ENCODE peak calls at places on chromosome 12, in eight cellular contexts. O is endothelial cell; P is Karpas-422; N is NCI-H1105; R is activated CD4-positive, alpha-beta T cell treated with anti-CD3 and anti-CD28 coated beads, Interleukin-2, amount 50 U/mL, for 24 hours; B is T-helper 1 cell; X is stimulated activated CD8-positive, alpha-beta memory T cell treated with anti-CD3 and anti-CD28 coated beads, Interleukin-2, amount 100 ng/mL, for 48 hours; G is A172. Q is an unnamed sample.

GRCh38 chr12:57389033-57389432 is 41.8 kb downstream of the R3HDM2 start:
- DNase-seq in P (no peak), X (no peak), N (no peak), B (no peak), R (no peak), G (peak; percentile 87), O (no peak), Q (no peak)

GRCh38 chr12:80553316-80553715 is 109.3 kb downstream of the PTPRQ start:
- DNase-seq in N (no peak), B (no peak), O (no peak), P (no peak), X (no peak), R (no peak), G (peak; percentile 79), Q (no peak)

GRCh38 chr12:53998174-53998899 is 1.6 kb upstream of the HOXC9 start:
- DNase-seq in B (no peak), P (no peak), G (no peak), X (no peak), R (no peak), N (no peak), O (no peak), Q (no peak)

GRCh38 chr12:66665416-66665815 is 13.5 kb downstream of the GRIP1 start:
- DNase-seq in O (no peak), G (no peak), N (no peak), X (no peak), B (no peak), P (no peak), R (no peak), Q (no peak)

GRCh38 chr12:120394483-120395367 is 25.8 kb upstream of the MSI1 start:
- DNase-seq in B (no peak), O (peak; percentile 22), R (no peak), N (peak; percentile 24), P (no peak), G (no peak), X (no peak), Q (no peak)

GRCh38 chr12:104828015-104828414 is 130.1 kb downstream of the SLC41A2 start:
- DNase-seq in O (no peak), B (no peak), R (no peak), X (no peak), G (no peak), N (no peak), P (no peak), Q (no peak)

GRCh38 chr12:111182391-111182790 is 186.5 kb downstream of the PHETA1 start:
- DNase-seq in P (no peak), B (no peak), N (no peak), X (no peak), O (no peak), G (no peak), R (no peak), Q (no peak)

GRCh38 chr12:111405149-111405855 is 421 bp upstream of the SH2B3 start:
- DNase-seq in P (peak; percentile 99), R (peak; percentile 98), X (peak; percentile 99), B (peak; percentile 99), G (peak; percentile 92), N (peak; percentile 85), O (peak; percentile 100), Q (peak; percentile 98)